ENCODE peak calls at places on chromosomes 7 and 10, in eight cellular contexts. P is RKO, G is NCI-H187, Y is NCI-H1436, I is AG10803, B is kidney epithelial cell, D is fibroblast of the aortic adventitia, U is foreskin fibroblast. L is an unnamed sample.

GRCh38 chr7:135958173-135958572 is 19.0 kb downstream of the MTPN start:
- DNase-seq in P (no peak), G (no peak), Y (no peak), I (no peak), B (no peak), D (no peak), U (no peak), L (no peak)

GRCh38 chr7:359226-359775 is 69.3 kb downstream of the FOXL3 start:
- DNase-seq in P (no peak), G (no peak), Y (no peak), I (no peak), B (no peak), D (no peak), U (no peak), L (no peak)

GRCh38 chr10:32139223-32140073 is 83.2 kb upstream of the KIF5B start:
- DNase-seq in P (peak; percentile 97), G (no peak), Y (no peak), I (peak; percentile 91), B (peak; percentile 88), D (peak; percentile 95), U (peak; percentile 92), L (no peak)

GRCh38 chr10:816958-817357 is 114.5 kb downstream of the LARP4B start:
- DNase-seq in P (no peak), G (no peak), Y (no peak), I (no peak), B (no peak), D (no peak), U (no peak), L (no peak)

GRCh38 chr7:36658603-36659516 is 65.4 kb downstream of the AOAH start:
- DNase-seq in P (peak; percentile 44), G (no peak), Y (no peak), I (peak; percentile 80), B (peak; percentile 91), D (peak; percentile 82), U (peak; percentile 84), L (no peak)

GRCh38 chr10:100969175-100970075 is at the start of gene SEMA4G:
- DNase-seq in P (peak; percentile 55), G (peak; percentile 4), Y (peak; percentile 58), I (peak; percentile 21), B (no peak), D (peak; percentile 31), U (peak; percentile 19), L (no peak)

GRCh38 chr7:116940689-116941088 is 12.6 kb upstream of the ST7 start:
- DNase-seq in P (no peak), G (no peak), Y (no peak), I (no peak), B (no peak), D (no peak), U (no peak), L (no peak)

GRCh38 chr7:134632937-134633540 is 13.6 kb upstream of the BPGM start:
- DNase-seq in P (peak; percentile 68), G (no peak), Y (peak; percentile 7), I (peak; percentile 56), B (no peak), D (peak; percentile 73), U (peak; percentile 46), L (no peak)

GRCh38 chr10:61159253-61159652 is 215.3 kb upstream of the RHOBTB1 start:
- DNase-seq in P (no peak), G (no peak), Y (no peak), I (peak; percentile 26), B (no peak), D (no peak), U (peak; percentile 39), L (no peak)

GRCh38 chr7:55509322-55509721 is 63.0 kb downstream of the VOPP1 start:
- DNase-seq in P (no peak), G (no peak), Y (no peak), I (peak; percentile 68), B (no peak), D (peak; percentile 40), U (peak; percentile 82), L (no peak)

GRCh38 chr7:64485623-64486022 is 77.2 kb downstream of the ZNF680 start:
- DNase-seq in P (no peak), G (no peak), Y (no peak), I (no peak), B (no peak), D (no peak), U (no peak), L (no peak)

GRCh38 chr10:131972474-131973071 is 9.2 kb downstream of the BNIP3 start:
- DNase-seq in P (no peak), G (no peak), Y (no peak), I (no peak), B (no peak), D (peak; percentile 28), U (no peak), L (no peak)

GRCh38 chr10:13036841-13037240 is 35.3 kb upstream of the CCDC3 start:
- DNase-seq in P (no peak), G (no peak), Y (no peak), I (no peak), B (no peak), D (no peak), U (no peak), L (no peak)

GRCh38 chr7:155387066-155387620 is 70.8 kb upstream of the EN2 start:
- DNase-seq in P (no peak), G (no peak), Y (no peak), I (no peak), B (no peak), D (no peak), U (no peak), L (no peak)

GRCh38 chr10:3772349-3773222 is 12.4 kb downstream of the KLF6 start:
- DNase-seq in P (no peak), G (no peak), Y (no peak), I (no peak), B (no peak), D (no peak), U (no peak), L (no peak)

L was measured in NCI-H2081 treated with DMSO at 0.1 percent for 48 hours.